ENCODE peak calls at places on chromosome 9, in seven cellular contexts. D is endothelial cell of umbilical vein, L is keratinocyte, J is HepG2, S is IMR-90, F is mammary epithelial cell, K is astrocyte. T is an unnamed sample.

GRCh38 chr9:114168281-114169028 is 13.1 kb downstream of the COL27A1 start:
- DNase-seq in L (no peak), F (no peak), S (no peak), D (no peak), J (no peak), K (no peak), T (no peak)

GRCh38 chr9:90637626-90638025 is 5.0 kb downstream of the DIRAS2 start:
- DNase-seq in D (no peak), S (no peak), J (no peak), F (no peak), K (no peak), L (no peak), T (no peak)

GRCh38 chr9:119283118-119283794 is 86.0 kb downstream of the BRINP1 start:
- DNase-seq in S (no peak), F (peak; percentile 65), D (no peak), J (no peak), K (peak; percentile 88), L (no peak), T (no peak)

GRCh38 chr9:113220467-113221002 is 542 bp downstream of the FKBP15 start:
- DNase-seq in S (no peak), K (no peak), L (no peak), F (no peak), J (no peak), D (no peak), T (peak; percentile 27)

GRCh38 chr9:90905079-90905478 is 103.5 kb downstream of the SYK start:
- DNase-seq in D (no peak), L (no peak), F (no peak), K (no peak), S (no peak), J (no peak), T (no peak)

GRCh38 chr9:35490910-35491465 is 1.1 kb downstream of the RUSC2 start:
- DNase-seq in J (no peak), K (peak; percentile 57), L (no peak), D (peak; percentile 69), S (peak; percentile 59), F (peak; percentile 43), T (no peak)

GRCh38 chr9:38085308-38085707 is 16.3 kb upstream of the SHB start:
- DNase-seq in S (no peak), F (no peak), D (no peak), L (no peak), J (no peak), K (no peak), T (no peak)

GRCh38 chr9:123336455-123336854 is 19.5 kb upstream of the CRB2 start:
- DNase-seq in L (no peak), F (peak; percentile 71), D (no peak), K (no peak), S (no peak), J (no peak), T (no peak)

GRCh38 chr9:133119461-133120342 is 1.3 kb downstream of the RALGDS start:
- DNase-seq in F (no peak), L (no peak), D (no peak), S (peak; percentile 4), K (no peak), J (no peak), T (peak; percentile 32)

GRCh38 chr9:128142596-128142995 is 6.7 kb upstream of the LCN2 start:
- DNase-seq in K (no peak), L (no peak), F (no peak), D (no peak), S (no peak), J (no peak), T (no peak)

GRCh38 chr9:93642961-93643360 is 66.6 kb downstream of the PHF2 start:
- DNase-seq in D (no peak), K (peak; percentile 74), J (no peak), L (no peak), S (peak; percentile 82), F (no peak), T (no peak)

GRCh38 chr9:97808972-97809371 is 44.1 kb upstream of the FOXE1 start:
- DNase-seq in K (peak; percentile 2), S (no peak), D (peak; percentile 80), F (no peak), L (no peak), J (no peak), T (no peak)

GRCh38 chr9:124693403-124693802 is 77.7 kb downstream of the NR6A1 start:
- DNase-seq in L (no peak), J (no peak), D (no peak), S (no peak), F (no peak), K (no peak), T (no peak)

GRCh38 chr9:108972186-108972585 is 38.0 kb downstream of the ABITRAM start:
- DNase-seq in D (no peak), S (no peak), J (no peak), K (no peak), F (no peak), L (no peak), T (no peak)

GRCh38 chr9:89387970-89388867 is 69.9 kb downstream of the SECISBP2 start:
- DNase-seq in F (peak; percentile 68), L (no peak), D (no peak), J (peak; percentile 65), K (no peak), S (peak; percentile 82), T (peak; percentile 36)

GRCh38 chr9:126773004-126773607 is 31.7 kb upstream of the ZBTB43 start:
- DNase-seq in L (no peak), F (no peak), D (no peak), J (peak; percentile 32), S (peak; percentile 16), K (no peak), T (no peak)

GRCh38 chr9:82991684-82992083 is 71.3 kb downstream of the RASEF start:
- DNase-seq in F (no peak), L (no peak), D (no peak), K (no peak), S (no peak), J (peak; percentile 77), T (no peak)

GRCh38 chr9:113131689-113132151 is 19.1 kb upstream of the SLC31A2 start:
- DNase-seq in F (no peak), L (no peak), J (no peak), K (no peak), D (peak; percentile 28), S (peak; percentile 37), T (no peak)

GRCh38 chr9:129644365-129644764 is 2.4 kb upstream of the ASB6 start:
- DNase-seq in D (no peak), J (no peak), S (no peak), F (no peak), K (no peak), L (no peak), T (no peak)

GRCh38 chr9:113648048-113648447 is 184.5 kb downstream of the RGS3 start:
- DNase-seq in S (no peak), D (no peak), J (no peak), K (no peak), L (no peak), F (no peak), T (no peak)

GRCh38 chr9:109796081-109796480 is 16.1 kb downstream of the PALM2AKAP2 start:
- DNase-seq in J (no peak), L (no peak), K (no peak), F (no peak), S (no peak), D (no peak), T (no peak)

GRCh38 chr9:95981741-95982390 is 106.4 kb downstream of the ERCC6L2 start:
- DNase-seq in K (no peak), S (no peak), L (no peak), J (no peak), D (peak; percentile 3), F (no peak), T (no peak)

DNA sequence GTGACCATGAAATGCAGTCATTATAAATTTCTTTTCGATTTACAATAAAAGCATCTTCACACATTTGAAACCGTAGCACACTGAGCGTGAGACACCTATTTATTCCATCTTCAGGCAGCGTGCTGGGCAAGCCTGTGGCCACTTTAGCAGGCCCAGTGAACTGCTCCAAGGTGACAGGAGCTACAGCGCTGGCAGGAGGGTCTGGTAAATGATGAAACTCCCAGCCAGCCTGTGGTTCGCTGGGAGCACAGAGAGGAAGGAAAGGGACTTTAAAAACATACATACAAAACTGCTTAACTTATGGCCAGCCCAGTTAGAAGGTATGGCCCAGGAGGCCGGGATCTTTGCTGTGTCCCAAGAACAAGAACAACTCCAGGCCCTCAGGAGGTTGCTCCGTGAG is 5.1 kb downstream of the RAPGEF1 start:
- DNase-seq in L (no peak), K (no peak), J (no peak), F (no peak), D (peak; percentile 26), S (no peak), T (no peak)
- H3K4me1 ChIP-seq in L (peaks cover 58% of the 10 kb centered on the region), K (peaks cover 54% of the 10 kb centered on the region), J (peaks cover 90% of the 10 kb centered on the region), F (peaks cover 55% of the 10 kb centered on the region), D (peaks cover 75% of the 10 kb centered on the region), S (peaks cover 40% of the 10 kb centered on the region), T (peaks cover 22% of the 10 kb centered on the region)

DNA sequence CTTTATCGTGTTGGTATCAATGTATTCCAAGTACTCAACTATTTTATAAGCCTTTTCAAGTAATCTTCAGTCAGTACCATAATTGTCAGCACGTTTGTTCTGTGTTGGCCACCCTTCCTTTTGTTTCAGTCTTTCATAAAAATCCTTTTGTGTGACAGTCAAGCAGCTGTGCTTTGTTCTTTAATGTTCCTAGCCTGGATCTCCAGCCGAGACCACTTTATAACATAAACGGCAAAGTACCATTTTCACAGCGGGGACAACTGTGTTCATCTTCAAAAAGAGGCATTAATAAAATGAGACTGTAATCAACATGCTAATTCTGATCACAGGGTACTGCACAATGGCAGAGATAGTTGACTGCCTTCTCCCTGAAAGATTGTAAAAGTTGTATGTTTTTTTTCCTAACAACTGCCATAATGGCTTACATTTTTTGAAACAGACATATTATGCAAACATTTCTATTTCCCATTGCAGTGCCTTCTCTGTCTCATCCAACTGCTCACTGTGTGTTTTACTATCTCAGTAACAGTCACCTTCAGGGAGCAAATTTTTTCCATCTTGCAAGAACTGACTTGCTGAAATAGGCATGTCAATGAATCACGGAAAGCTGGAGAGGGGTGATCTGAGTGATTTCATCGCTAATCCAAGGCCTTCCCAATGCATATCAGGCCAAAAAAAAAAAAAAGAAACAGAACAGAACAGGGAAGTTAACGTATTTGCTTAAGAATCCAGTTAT is 828.5 kb upstream of the DMAC1 start:
- DNase-seq in L (peak; percentile 38), J (no peak), F (peak; percentile 1), K (no peak), D (no peak), S (no peak), T (no peak)
- H3K9ac ChIP-seq in L (no peak overlapping the region), J (no peak overlapping the region), F (no peak overlapping the region), K (no peak overlapping the region), D (no peak overlapping the region), S (no peak overlapping the region), T (no peak overlapping the region)

GRCh38 chr9:16715404-16715803 is 155.1 kb downstream of the BNC2 start:
- DNase-seq in F (no peak), L (no peak), J (no peak), S (peak; percentile 73), D (no peak), K (peak; percentile 85), T (no peak)
- TF ChIP-seq CTCF in F (no peak), L (no peak), J (no peak), S (no peak), D (no peak), K (no peak), T (no peak)

GRCh38 chr9:121157939-121158338 is 43.7 kb downstream of the RAB14 start:
- DNase-seq in F (no peak), L (no peak), K (no peak), D (no peak), S (no peak), J (no peak), T (no peak)
- H3K4me1 ChIP-seq in F (peaks cover 46% of the 10 kb centered on the region), L (peaks cover 24% of the 10 kb centered on the region), K (peaks cover 5% of the 10 kb centered on the region), D (peaks cover 3% of the 10 kb centered on the region), S (no peaks in the 10 kb centered on the region), J (no peaks in the 10 kb centered on the region), T (no peaks in the 10 kb centered on the region)